ENCODE peak calls at places on chromosomes 5 and 9, in seven cellular contexts. Y is mesenchymal stem cell, H is neuronal stem cell, Q is mesendoderm, Z is IMR-90, T is H1, V is trophoblast cell. A is an unnamed sample.

GRCh38 chr9:13975628-13976250 is 338.2 kb downstream of the NFIB start:
- DNase-seq in Y (no peak), H (no peak), Q (no peak), Z (no peak), T (no peak), V (no peak), A (no peak)

GRCh38 chr5:151496041-151496484 is 48.7 kb downstream of the SLC36A1 start:
- DNase-seq in Y (peak; percentile 11), H (no peak), Q (peak; percentile 94), Z (peak; percentile 58), T (peak; percentile 71), V (no peak), A (peak; percentile 83)

GRCh38 chr9:136773386-136774044 is 9.2 kb upstream of the LCN15 start:
- DNase-seq in Y (no peak), H (no peak), Q (peak; percentile 80), Z (no peak), T (no peak), V (no peak), A (peak; percentile 87)

GRCh38 chr5:180070726-180071417 is 687 bp downstream of the RNF130 start:
- DNase-seq in Y (peak; percentile 80), H (no peak), Q (peak; percentile 73), Z (peak; percentile 55), T (no peak), V (peak; percentile 67), A (no peak)

GRCh38 chr9:38421498-38422211 is 2.6 kb downstream of the IGFBPL1 start:
- DNase-seq in Y (no peak), H (peak; percentile 80), Q (peak; percentile 85), Z (no peak), T (no peak), V (peak; percentile 13), A (peak; percentile 58)

GRCh38 chr5:143220748-143221211 is 182.7 kb downstream of the NR3C1 start:
- DNase-seq in Y (peak; percentile 79), H (no peak), Q (no peak), Z (no peak), T (no peak), V (no peak), A (no peak)

GRCh38 chr9:2824564-2824963 is 19.3 kb downstream of the PUM3 start:
- DNase-seq in Y (no peak), H (no peak), Q (peak; percentile 71), Z (no peak), T (no peak), V (no peak), A (peak; percentile 73)

GRCh38 chr9:129998491-129999122 is 44.4 kb downstream of the FNBP1 start:
- DNase-seq in Y (no peak), H (no peak), Q (no peak), Z (no peak), T (no peak), V (no peak), A (no peak)

GRCh38 chr5:2488593-2488992 is 262.9 kb downstream of the IRX2 start:
- DNase-seq in Y (no peak), H (no peak), Q (no peak), Z (no peak), T (no peak), V (no peak), A (no peak)

GRCh38 chr9:13443380-13444271 is 164.1 kb upstream of the MPDZ start:
- DNase-seq in Y (no peak), H (no peak), Q (no peak), Z (no peak), T (no peak), V (no peak), A (no peak)

GRCh38 chr5:1808466-1808865 is 7.3 kb downstream of the NDUFS6 start:
- DNase-seq in Y (no peak), H (no peak), Q (no peak), Z (peak; percentile 55), T (no peak), V (no peak), A (no peak)

GRCh38 chr5:72387985-72388384 is 67.8 kb downstream of the PTCD2 start:
- DNase-seq in Y (peak; percentile 55), H (no peak), Q (peak; percentile 30), Z (peak; percentile 88), T (no peak), V (peak; percentile 57), A (no peak)

GRCh38 chr5:139725073-139725830 is 70.4 kb upstream of the PSD2 start:
- DNase-seq in Y (peak; percentile 95), H (no peak), Q (no peak), Z (peak; percentile 85), T (no peak), V (peak; percentile 11), A (no peak)

GRCh38 chr5:178212241-178213002 is 8.1 kb downstream of the HNRNPAB start:
- DNase-seq in Y (no peak), H (no peak), Q (no peak), Z (no peak), T (no peak), V (no peak), A (no peak)

GRCh38 chr9:119284118-119284517 is 85.1 kb downstream of the BRINP1 start:
- DNase-seq in Y (no peak), H (no peak), Q (peak; percentile 84), Z (no peak), T (no peak), V (no peak), A (peak; percentile 65)

GRCh38 chr9:113602126-113603119 is 138.9 kb downstream of the RGS3 start:
- DNase-seq in Y (peak; percentile 84), H (no peak), Q (peak; percentile 82), Z (peak; percentile 88), T (peak; percentile 59), V (peak; percentile 37), A (peak; percentile 93)

GRCh38 chr5:179290681-179291540 is 54.4 kb downstream of the ADAMTS2 start:
- DNase-seq in Y (no peak), H (no peak), Q (no peak), Z (no peak), T (no peak), V (no peak), A (no peak)

GRCh38 chr9:131919181-131919580 is 160.5 kb downstream of the MED27 start:
- DNase-seq in Y (no peak), H (no peak), Q (no peak), Z (no peak), T (no peak), V (no peak), A (no peak)

GRCh38 chr9:79195904-79196303 is 375.9 kb upstream of the TLE4 start:
- DNase-seq in Y (peak; percentile 66), H (no peak), Q (no peak), Z (peak; percentile 96), T (no peak), V (peak; percentile 31), A (no peak)

GRCh38 chr5:150429410-150429873 is 16.7 kb upstream of the CD74 start:
- DNase-seq in Y (no peak), H (no peak), Q (no peak), Z (no peak), T (no peak), V (no peak), A (no peak)

GRCh38 chr9:75149841-75150241 is 61.5 kb downstream of the OSTF1 start:
- DNase-seq in Y (no peak), H (no peak), Q (no peak), Z (no peak), T (no peak), V (no peak), A (no peak)

GRCh38 chr9:36902063-36902735 is 131.9 kb downstream of the PAX5 start:
- DNase-seq in Y (no peak), H (no peak), Q (no peak), Z (no peak), T (no peak), V (no peak), A (no peak)

GRCh38 chr9:36902861-36903524 is 131.1 kb downstream of the PAX5 start:
- DNase-seq in Y (no peak), H (no peak), Q (no peak), Z (no peak), T (no peak), V (no peak), A (no peak)

GRCh38 chr9:36903541-36904435 is 130.3 kb downstream of the PAX5 start:
- DNase-seq in Y (peak; percentile 76), H (no peak), Q (no peak), Z (peak; percentile 52), T (no peak), V (peak; percentile 9), A (no peak)

GRCh38 chr9:36905101-36906066 is 128.7 kb downstream of the PAX5 start:
- DNase-seq in Y (no peak), H (no peak), Q (peak; percentile 73), Z (no peak), T (no peak), V (no peak), A (peak; percentile 72)

GRCh38 chr9:36906492-36906891 is 127.6 kb downstream of the PAX5 start:
- DNase-seq in Y (no peak), H (no peak), Q (no peak), Z (no peak), T (no peak), V (no peak), A (no peak)
- H3K27me3 ChIP-seq in Y (peaks cover 87% of the 10 kb centered on the region), H (no peaks in the 10 kb centered on the region), Q (no peaks in the 10 kb centered on the region), Z (peaks cover 42% of the 10 kb centered on the region), T (no peaks in the 10 kb centered on the region), V (no peaks in the 10 kb centered on the region), A (no peaks in the 10 kb centered on the region)

DNA sequence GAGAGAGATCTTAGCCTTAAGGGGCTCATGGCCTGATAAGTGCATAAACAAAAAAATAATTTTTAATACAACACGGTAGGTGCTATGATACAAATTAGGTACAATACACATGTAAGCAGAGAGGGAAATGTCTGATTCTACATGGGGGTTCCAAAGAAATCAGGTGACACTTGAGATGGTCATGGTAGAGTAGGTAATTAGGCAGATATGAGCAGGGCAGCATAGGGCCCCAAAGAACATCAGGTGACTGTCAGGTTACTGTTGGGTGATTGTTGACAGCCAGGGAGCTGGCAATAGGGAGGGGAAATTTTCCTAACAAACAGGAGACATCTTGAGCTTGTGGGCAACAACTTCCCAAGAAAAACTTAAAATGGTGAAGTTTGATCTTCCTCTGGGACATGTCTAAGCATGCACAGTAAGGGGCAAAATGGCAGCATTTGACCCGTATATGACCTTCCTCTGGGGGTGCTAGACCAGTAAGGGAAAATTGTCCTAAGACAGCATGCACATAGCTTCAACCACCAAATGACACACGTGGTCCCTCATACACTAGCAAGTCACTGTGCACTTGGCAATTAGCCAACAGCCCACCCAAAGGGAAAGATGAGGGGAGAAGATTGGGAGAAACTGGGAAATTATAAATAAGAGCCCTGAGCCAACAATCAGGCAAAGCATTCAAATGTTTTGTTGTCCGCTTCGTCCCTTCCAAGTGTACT is 37.3 kb upstream of the TENT4A start:
- DNase-seq in Y (no peak), H (no peak), Q (no peak), Z (no peak), T (no peak), V (no peak), A (no peak)
- H3K23ac ChIP-seq in Y (no peak overlapping the region), H (no peak overlapping the region), Q (no peak overlapping the region), Z (no peak overlapping the region), T (no peak overlapping the region), V (no peak overlapping the region), A (no peak overlapping the region)

DNA sequence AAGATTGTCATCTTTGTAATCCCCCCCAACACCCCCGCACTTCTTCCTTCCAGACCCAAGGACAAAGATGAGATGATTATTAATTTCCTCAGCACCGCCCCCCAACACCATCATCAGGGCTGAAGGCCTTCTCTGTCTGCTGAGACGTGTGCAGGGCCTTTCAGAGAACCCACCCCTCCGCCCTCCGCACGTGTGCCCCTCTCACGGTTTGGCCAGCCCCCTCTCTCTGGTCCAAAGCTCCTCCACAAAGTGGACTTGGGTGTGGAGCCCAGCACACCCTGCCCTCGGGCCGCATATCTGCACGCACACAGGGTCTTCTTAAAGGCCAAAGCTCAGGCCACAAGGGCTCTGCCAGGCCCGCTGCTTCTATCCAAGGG is 32.0 kb downstream of the PAX5 start:
- DNase-seq in Y (no peak), H (no peak), Q (no peak), Z (no peak), T (no peak), V (no peak), A (no peak)
- H3K27me3 ChIP-seq in Y (peaks cover 82% of the 10 kb centered on the region), H (no peaks in the 10 kb centered on the region), Q (peaks cover 15% of the 10 kb centered on the region), Z (peaks cover 76% of the 10 kb centered on the region), T (peaks cover 50% of the 10 kb centered on the region), V (peaks cover 30% of the 10 kb centered on the region), A (peaks cover 16% of the 10 kb centered on the region)

GRCh38 chr9:91751922-91752321 is 198.1 kb downstream of the ROR2 start:
- DNase-seq in Y (peak; percentile 41), H (no peak), Q (no peak), Z (peak; percentile 81), T (no peak), V (no peak), A (no peak)
- H3K23ac ChIP-seq in Y (no peak overlapping the region), H (no peak overlapping the region), Q (no peak overlapping the region), Z (no peak overlapping the region), T (no peak overlapping the region), V (no peak overlapping the region), A (no peak overlapping the region)